ENCODE peak calls at places on chromosomes 12 and 14, in eight cellular contexts. One of them, this sample, is unnamed.

GRCh38 chr12:62123721-62124203 is 136.4 kb upstream of the USP15 start:
- DNase-seq in PC-3: peak; percentile 57
- DNase-seq in body of pancreas: peak; percentile 40
- DNase-seq in heart right ventricle: no peak
- DNase-seq in left ventricle myocardium inferior: no peak
- DNase-seq in testis: peak; percentile 48
- DNase-seq in GM12865: peak; percentile 62
- DNase-seq in DND-41: peak; percentile 42
- DNase-seq in this sample: peak; percentile 47

GRCh38 chr12:117069926-117070900 is 29.0 kb downstream of the TESC start:
- DNase-seq in left ventricle myocardium inferior: no peak
- DNase-seq in DND-41: peak; percentile 43
- DNase-seq in GM12865: peak; percentile 42
- DNase-seq in heart right ventricle: no peak
- DNase-seq in testis: no peak
- DNase-seq in PC-3: no peak
- DNase-seq in body of pancreas: no peak
- DNase-seq in this sample: no peak

GRCh38 chr12:105960319-105961076 is 178.3 kb downstream of the NUAK1 start:
- DNase-seq in DND-41: no peak
- DNase-seq in left ventricle myocardium inferior: no peak
- DNase-seq in testis: peak; percentile 34
- DNase-seq in heart right ventricle: no peak
- DNase-seq in PC-3: peak; percentile 75
- DNase-seq in GM12865: no peak
- DNase-seq in body of pancreas: no peak
- DNase-seq in this sample: no peak

GRCh38 chr14:88551094-88551870 is 3.5 kb downstream of the PTPN21 start:
- DNase-seq in GM12865: no peak
- DNase-seq in heart right ventricle: peak; percentile 81
- DNase-seq in DND-41: no peak
- DNase-seq in testis: peak; percentile 85
- DNase-seq in body of pancreas: peak; percentile 90
- DNase-seq in left ventricle myocardium inferior: peak; percentile 76
- DNase-seq in PC-3: peak; percentile 90
- DNase-seq in this sample: no peak

GRCh38 chr12:116990971-116991966 is 80.5 kb downstream of the FBXW8 start:
- DNase-seq in body of pancreas: no peak
- DNase-seq in left ventricle myocardium inferior: no peak
- DNase-seq in DND-41: no peak
- DNase-seq in PC-3: no peak
- DNase-seq in testis: no peak
- DNase-seq in GM12865: no peak
- DNase-seq in heart right ventricle: no peak
- DNase-seq in this sample: no peak

GRCh38 chr12:24561882-24562760 is 386.8 kb downstream of the BCAT1 start:
- DNase-seq in DND-41: no peak
- DNase-seq in heart right ventricle: peak; percentile 69
- DNase-seq in left ventricle myocardium inferior: peak; percentile 71
- DNase-seq in body of pancreas: peak; percentile 50
- DNase-seq in GM12865: peak; percentile 38
- DNase-seq in PC-3: no peak
- DNase-seq in testis: peak; percentile 72
- DNase-seq in this sample: peak; percentile 38

GRCh38 chr14:100203962-100204834 is 34.7 kb upstream of the YY1 start:
- DNase-seq in heart right ventricle: no peak
- DNase-seq in left ventricle myocardium inferior: no peak
- DNase-seq in testis: no peak
- DNase-seq in PC-3: no peak
- DNase-seq in body of pancreas: peak; percentile 63
- DNase-seq in GM12865: no peak
- DNase-seq in DND-41: no peak
- DNase-seq in this sample: no peak

GRCh38 chr12:19979584-19979983 is 388.8 kb upstream of the PDE3A start:
- DNase-seq in testis: no peak
- DNase-seq in GM12865: no peak
- DNase-seq in body of pancreas: no peak
- DNase-seq in left ventricle myocardium inferior: no peak
- DNase-seq in DND-41: no peak
- DNase-seq in heart right ventricle: no peak
- DNase-seq in PC-3: no peak
- DNase-seq in this sample: no peak

GRCh38 chr12:116533343-116534248 is 25.6 kb upstream of the MAP1LC3B2 start:
- DNase-seq in left ventricle myocardium inferior: peak; percentile 71
- DNase-seq in PC-3: peak; percentile 81
- DNase-seq in body of pancreas: peak; percentile 83
- DNase-seq in heart right ventricle: peak; percentile 79
- DNase-seq in DND-41: peak; percentile 88
- DNase-seq in testis: peak; percentile 80
- DNase-seq in GM12865: peak; percentile 66
- DNase-seq in this sample: peak; percentile 60

GRCh38 chr14:96509457-96510090 is 7.4 kb downstream of the PAPOLA start:
- DNase-seq in DND-41: no peak
- DNase-seq in PC-3: no peak
- DNase-seq in heart right ventricle: no peak
- DNase-seq in left ventricle myocardium inferior: no peak
- DNase-seq in body of pancreas: no peak
- DNase-seq in GM12865: peak; percentile 60
- DNase-seq in testis: no peak
- DNase-seq in this sample: no peak

GRCh38 chr12:48356041-48356768 is 5.5 kb upstream of the ZNF641 start:
- DNase-seq in left ventricle myocardium inferior: no peak
- DNase-seq in testis: no peak
- DNase-seq in heart right ventricle: no peak
- DNase-seq in DND-41: no peak
- DNase-seq in body of pancreas: no peak
- DNase-seq in GM12865: no peak
- DNase-seq in PC-3: peak; percentile 86
- DNase-seq in this sample: no peak

GRCh38 chr12:112010415-112011344 is 2.3 kb downstream of the TMEM116 start:
- DNase-seq in testis: no peak
- DNase-seq in heart right ventricle: no peak
- DNase-seq in left ventricle myocardium inferior: no peak
- DNase-seq in body of pancreas: no peak
- DNase-seq in GM12865: no peak
- DNase-seq in DND-41: no peak
- DNase-seq in PC-3: no peak
- DNase-seq in this sample: no peak

GRCh38 chr14:75277000-75277795 is 1.4 kb upstream of the FOS start:
- DNase-seq in heart right ventricle: peak; percentile 91
- DNase-seq in left ventricle myocardium inferior: peak; percentile 91
- DNase-seq in testis: peak; percentile 90
- DNase-seq in DND-41: peak; percentile 48
- DNase-seq in PC-3: peak; percentile 74
- DNase-seq in body of pancreas: peak; percentile 94
- DNase-seq in GM12865: peak; percentile 60
- DNase-seq in this sample: no peak

GRCh38 chr12:77645966-77646598 is 184.6 kb upstream of the NAV3 start:
- DNase-seq in testis: no peak
- DNase-seq in body of pancreas: no peak
- DNase-seq in GM12865: peak; percentile 9
- DNase-seq in DND-41: no peak
- DNase-seq in PC-3: no peak
- DNase-seq in left ventricle myocardium inferior: no peak
- DNase-seq in heart right ventricle: no peak
- DNase-seq in this sample: no peak

GRCh38 chr12:49014547-49014946 is 4.0 kb downstream of the PRKAG1 start:
- DNase-seq in GM12865: no peak
- DNase-seq in left ventricle myocardium inferior: no peak
- DNase-seq in DND-41: no peak
- DNase-seq in PC-3: peak; percentile 43
- DNase-seq in testis: no peak
- DNase-seq in body of pancreas: no peak
- DNase-seq in heart right ventricle: no peak
- DNase-seq in this sample: no peak

GRCh38 chr12:67269632-67270578 is 747 bp downstream of the CAND1 start:
- DNase-seq in PC-3: peak; percentile 33
- DNase-seq in left ventricle myocardium inferior: peak; percentile 29
- DNase-seq in heart right ventricle: peak; percentile 45
- DNase-seq in testis: peak; percentile 63
- DNase-seq in GM12865: peak; percentile 53
- DNase-seq in DND-41: peak; percentile 60
- DNase-seq in body of pancreas: peak; percentile 65
- DNase-seq in this sample: peak; percentile 32

GRCh38 chr12:46101121-46101869 is 110.9 kb upstream of the SCAF11 start:
- DNase-seq in DND-41: no peak
- DNase-seq in heart right ventricle: no peak
- DNase-seq in testis: no peak
- DNase-seq in GM12865: no peak
- DNase-seq in left ventricle myocardium inferior: no peak
- DNase-seq in PC-3: peak; percentile 22
- DNase-seq in body of pancreas: no peak
- DNase-seq in this sample: no peak

GRCh38 chr12:95446511-95446910 is 27.4 kb upstream of the METAP2 start:
- DNase-seq in DND-41: no peak
- DNase-seq in left ventricle myocardium inferior: peak; percentile 46
- DNase-seq in GM12865: no peak
- DNase-seq in body of pancreas: peak; percentile 38
- DNase-seq in heart right ventricle: peak; percentile 48
- DNase-seq in testis: peak; percentile 50
- DNase-seq in PC-3: no peak
- DNase-seq in this sample: no peak

GRCh38 chr12:85920324-85920947 is 46.3 kb downstream of the NTS start:
- DNase-seq in testis: no peak
- DNase-seq in PC-3: peak; percentile 78
- DNase-seq in GM12865: peak; percentile 18
- DNase-seq in body of pancreas: no peak
- DNase-seq in heart right ventricle: no peak
- DNase-seq in left ventricle myocardium inferior: no peak
- DNase-seq in DND-41: no peak
- DNase-seq in this sample: peak; percentile 33

GRCh38 chr12:80551897-80552296 is 107.9 kb downstream of the PTPRQ start:
- DNase-seq in testis: no peak
- DNase-seq in PC-3: peak; percentile 98
- DNase-seq in left ventricle myocardium inferior: no peak
- DNase-seq in body of pancreas: no peak
- DNase-seq in GM12865: no peak
- DNase-seq in heart right ventricle: no peak
- DNase-seq in DND-41: no peak
- DNase-seq in this sample: no peak

DNA sequence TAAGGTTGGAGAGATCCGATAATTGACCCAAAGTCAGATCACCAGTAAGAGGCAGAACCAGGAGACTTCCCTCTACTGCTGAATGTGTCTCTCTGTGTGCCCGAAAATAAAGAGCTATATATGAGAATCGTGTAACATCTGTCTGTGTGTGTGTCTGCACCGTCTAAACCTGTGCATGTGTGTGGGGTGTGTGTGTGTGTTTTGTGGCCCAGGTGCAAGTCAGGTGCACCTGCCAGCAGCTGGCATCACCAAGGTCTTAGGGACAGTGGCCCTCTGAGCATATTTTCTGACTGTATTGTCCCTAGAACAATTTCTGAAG is 24.7 kb upstream of the KRT78 start:
- DNase-seq in body of pancreas: peak; percentile 68
- DNase-seq in heart right ventricle: no peak
- DNase-seq in DND-41: no peak
- DNase-seq in GM12865: no peak
- DNase-seq in PC-3: no peak
- DNase-seq in left ventricle myocardium inferior: no peak
- DNase-seq in testis: no peak
- DNase-seq in this sample: no peak
- H3K4me3 ChIP-seq in body of pancreas: no peak overlapping the region
- H3K4me3 ChIP-seq in heart right ventricle: no peak overlapping the region
- H3K4me3 ChIP-seq in DND-41: no peak overlapping the region
- H3K4me3 ChIP-seq in GM12865: no peak overlapping the region
- H3K4me3 ChIP-seq in PC-3: peak overlapping the region; percentile 45
- H3K4me3 ChIP-seq in left ventricle myocardium inferior: peak overlapping the region; percentile 69
- H3K4me3 ChIP-seq in testis: no peak overlapping the region
- H3K4me3 ChIP-seq in this sample: no peak overlapping the region

GRCh38 chr12:133181238-133181959 is at the start of gene ZNF268:
- DNase-seq in DND-41: peak; percentile 89
- DNase-seq in testis: peak; percentile 96
- DNase-seq in heart right ventricle: peak; percentile 92
- DNase-seq in GM12865: peak; percentile 97
- DNase-seq in body of pancreas: peak; percentile 96
- DNase-seq in PC-3: peak; percentile 4
- DNase-seq in left ventricle myocardium inferior: peak; percentile 91
- DNase-seq in this sample: peak; percentile 79

GRCh38 chr12:133174901-133175300 is 6.4 kb upstream of the ZNF268 start:
- DNase-seq in GM12865: no peak
- DNase-seq in testis: no peak
- DNase-seq in heart right ventricle: no peak
- DNase-seq in DND-41: no peak
- DNase-seq in PC-3: no peak
- DNase-seq in body of pancreas: no peak
- DNase-seq in left ventricle myocardium inferior: no peak
- DNase-seq in this sample: no peak

GRCh38 chr12:133180669-133181068 is 626 bp upstream of the ZNF268 start:
- DNase-seq in DND-41: no peak
- DNase-seq in GM12865: no peak
- DNase-seq in testis: no peak
- DNase-seq in left ventricle myocardium inferior: no peak
- DNase-seq in PC-3: no peak
- DNase-seq in heart right ventricle: no peak
- DNase-seq in body of pancreas: no peak
- DNase-seq in this sample: no peak
- H3K4me3 ChIP-seq in DND-41: no peak overlapping the region
- H3K4me3 ChIP-seq in GM12865: peak overlapping the region; percentile 98
- H3K4me3 ChIP-seq in testis: peak overlapping the region; percentile 89
- H3K4me3 ChIP-seq in left ventricle myocardium inferior: peak overlapping the region; percentile 91
- H3K4me3 ChIP-seq in PC-3: no peak overlapping the region
- H3K4me3 ChIP-seq in heart right ventricle: peak overlapping the region; percentile 83
- H3K4me3 ChIP-seq in body of pancreas: no peak overlapping the region
- H3K4me3 ChIP-seq in this sample: no peak overlapping the region

DNA sequence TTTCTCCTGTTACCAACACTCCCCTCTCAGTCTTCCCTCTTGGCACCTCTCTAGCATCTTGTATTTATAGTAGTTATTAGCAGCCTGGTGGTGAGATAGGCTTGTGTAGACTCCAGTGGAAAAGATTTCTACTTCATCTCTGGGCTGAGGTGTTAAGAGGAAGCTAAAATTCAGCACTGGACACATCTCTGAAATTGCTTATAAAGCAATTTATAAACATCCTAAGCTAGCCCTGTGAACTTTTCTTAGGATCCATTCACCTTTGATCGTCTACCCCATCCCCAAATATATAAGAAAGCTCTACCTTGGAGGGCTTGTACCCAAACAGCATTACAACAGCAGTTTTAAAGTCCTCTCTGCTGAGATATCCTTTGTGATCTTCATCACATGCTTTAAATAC is 928 bp downstream of the EFCAB11 start:
- DNase-seq in DND-41: no peak
- DNase-seq in PC-3: no peak
- DNase-seq in GM12865: no peak
- DNase-seq in body of pancreas: no peak
- DNase-seq in heart right ventricle: no peak
- DNase-seq in left ventricle myocardium inferior: no peak
- DNase-seq in testis: no peak
- DNase-seq in this sample: no peak
- H3K4me3 ChIP-seq in DND-41: peak overlapping the region; percentile 58
- H3K4me3 ChIP-seq in PC-3: peak overlapping the region; percentile 81
- H3K4me3 ChIP-seq in GM12865: peak overlapping the region; percentile 88
- H3K4me3 ChIP-seq in body of pancreas: no peak overlapping the region
- H3K4me3 ChIP-seq in heart right ventricle: no peak overlapping the region
- H3K4me3 ChIP-seq in left ventricle myocardium inferior: peak overlapping the region; percentile 82
- H3K4me3 ChIP-seq in testis: no peak overlapping the region
- H3K4me3 ChIP-seq in this sample: peak overlapping the region; percentile 75

DNA sequence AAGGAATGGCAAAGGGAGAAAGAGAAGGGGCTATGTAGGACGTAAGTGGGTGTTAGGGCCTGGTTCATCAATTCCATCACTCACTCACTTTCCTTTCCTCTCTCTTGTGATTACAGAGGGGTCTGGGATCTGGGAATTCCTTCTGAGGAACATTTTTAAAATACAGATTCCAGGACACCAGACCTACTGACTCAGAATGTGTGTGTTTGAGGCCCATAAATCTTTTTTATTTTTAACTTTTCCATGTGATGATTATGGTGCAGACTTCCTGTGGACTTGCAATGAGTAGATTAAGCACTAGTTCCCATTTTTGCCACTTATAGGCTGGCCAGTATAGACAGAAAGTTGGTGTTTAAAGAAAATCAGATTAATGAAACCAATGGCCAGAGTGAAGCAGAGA is 28.2 kb downstream of the SLC41A2 start:
- DNase-seq in PC-3: no peak
- DNase-seq in left ventricle myocardium inferior: no peak
- DNase-seq in DND-41: no peak
- DNase-seq in GM12865: no peak
- DNase-seq in heart right ventricle: no peak
- DNase-seq in body of pancreas: no peak
- DNase-seq in testis: no peak
- DNase-seq in this sample: no peak
- H3K4me3 ChIP-seq in PC-3: no peak overlapping the region
- H3K4me3 ChIP-seq in left ventricle myocardium inferior: no peak overlapping the region
- H3K4me3 ChIP-seq in DND-41: no peak overlapping the region
- H3K4me3 ChIP-seq in GM12865: no peak overlapping the region
- H3K4me3 ChIP-seq in heart right ventricle: no peak overlapping the region
- H3K4me3 ChIP-seq in body of pancreas: no peak overlapping the region
- H3K4me3 ChIP-seq in testis: no peak overlapping the region
- H3K4me3 ChIP-seq in this sample: no peak overlapping the region

This sample was measured in Jurkat, Clone E6-1.